ENCODE peak calls at places on chromosomes 6 and 20, in ten cellular contexts. Y is breast epithelium, E is HCT116, B is foreskin fibroblast, S is OCI-LY7, Q is mucosa of descending colon, P is MM.1S, R is epithelial cell of proximal tubule, D is kidney epithelial cell, F is BJ. A is an unnamed sample.

GRCh38 chr6:125781307-125781868 is 9.4 kb upstream of the NCOA7 start:
- DNase-seq in Q (no peak), B (peak), D (no peak), F (no peak), S (no peak), R (no peak), E (no peak), P (peak), Y (no peak), A (no peak)

GRCh38 chr20:16785221-16785620 is 37.1 kb downstream of the OTOR start:
- DNase-seq in E (no peak), R (peak), P (no peak), D (no peak), S (no peak), Q (no peak), B (no peak), Y (no peak), F (no peak), A (no peak)

GRCh38 chr6:85404497-85405174 is 45.2 kb upstream of the NT5E start:
- DNase-seq in F (peak), S (no peak), R (peak), B (peak), E (peak), D (peak), Q (peak), Y (no peak), P (no peak), A (peak)

GRCh38 chr6:103995571-103995970 is 864.1 kb downstream of the HACE1 start:
- DNase-seq in R (no peak), Q (no peak), Y (no peak), P (no peak), E (no peak), S (no peak), F (no peak), B (no peak), D (no peak), A (no peak)

GRCh38 chr6:4460595-4461475 is 315.4 kb upstream of the CDYL start:
- DNase-seq in R (no peak), D (no peak), B (peak), Q (peak), E (no peak), F (no peak), Y (peak), P (no peak), S (no peak), A (peak)

GRCh38 chr20:4875578-4876067 is 125.7 kb downstream of the SLC23A2 start:
- DNase-seq in F (no peak), P (no peak), B (no peak), Q (no peak), D (peak), S (peak), Y (no peak), R (peak), E (no peak), A (no peak)

GRCh38 chr20:45254867-45255266 is 503 bp upstream of the SLPI start:
- DNase-seq in E (no peak), P (peak), R (peak), F (no peak), Q (no peak), S (no peak), B (peak), Y (no peak), D (peak), A (no peak)

GRCh38 chr6:66638099-66638498 is 931.1 kb upstream of the EYS start:
- DNase-seq in B (no peak), Q (no peak), F (no peak), Y (no peak), E (no peak), P (no peak), S (no peak), R (no peak), D (no peak), A (no peak)

GRCh38 chr6:125077453-125077852 is 76.1 kb upstream of the TPD52L1 start:
- DNase-seq in B (no peak), P (no peak), R (no peak), S (no peak), Q (no peak), F (no peak), E (no peak), Y (no peak), D (no peak), A (no peak)

GRCh38 chr6:162625846-162626540 is 101.6 kb downstream of the PRKN start:
- DNase-seq in D (no peak), Q (no peak), P (no peak), F (no peak), Y (no peak), R (no peak), B (no peak), S (no peak), E (no peak), A (no peak)

GRCh38 chr6:42563697-42564495 is at the start of gene UBR2:
- DNase-seq in B (peak), D (peak), R (peak), Q (peak), S (peak), E (peak), F (peak), P (peak), Y (peak), A (peak)

GRCh38 chr6:119308048-119308570 is 41.5 kb downstream of the MAN1A1 start:
- DNase-seq in Q (no peak), P (no peak), Y (no peak), F (peak), R (peak), S (no peak), E (peak), B (peak), D (peak), A (peak)

GRCh38 chr20:9202440-9203080 is 133.7 kb downstream of the PLCB4 start:
- DNase-seq in Q (no peak), P (no peak), D (no peak), E (no peak), F (no peak), Y (no peak), S (no peak), B (no peak), R (peak), A (no peak)

GRCh38 chr6:107809966-107810365 is 14.1 kb downstream of the SCML4 start:
- DNase-seq in P (no peak), E (no peak), D (no peak), Q (no peak), B (no peak), S (no peak), Y (no peak), F (no peak), R (no peak), A (no peak)

GRCh38 chr6:70375882-70376281 is 37.4 kb upstream of the FAM135A start:
- DNase-seq in D (no peak), B (no peak), Q (no peak), F (no peak), P (no peak), S (peak), Y (no peak), R (no peak), E (peak), A (no peak)

GRCh38 chr6:79821859-79822258 is 125.5 kb downstream of the ELOVL4 start:
- DNase-seq in R (no peak), Y (no peak), Q (no peak), D (no peak), P (no peak), F (no peak), B (no peak), S (no peak), E (no peak), A (no peak)

GRCh38 chr6:167973092-167973880 is 24.2 kb upstream of the KIF25 start:
- DNase-seq in D (no peak), B (no peak), E (no peak), R (no peak), Y (no peak), F (no peak), S (no peak), P (no peak), Q (no peak), A (no peak)

GRCh38 chr6:154086510-154086909 is 47.5 kb downstream of the OPRM1 start:
- DNase-seq in D (peak), S (no peak), P (no peak), F (no peak), B (no peak), E (no peak), Q (no peak), R (no peak), Y (no peak), A (no peak)

GRCh38 chr20:19265646-19266374 is 53.4 kb downstream of the SLC24A3 start:
- DNase-seq in F (no peak), B (no peak), P (no peak), R (no peak), Y (no peak), D (no peak), S (peak), E (no peak), Q (no peak), A (no peak)

GRCh38 chr6:2976571-2977085 is 5.3 kb upstream of the SERPINB6 start:
- DNase-seq in B (peak), D (no peak), R (no peak), S (no peak), F (peak), Y (peak), P (no peak), E (no peak), Q (no peak), A (no peak)

GRCh38 chr20:19531446-19531845 is 226.6 kb upstream of the RIN2 start:
- DNase-seq in D (no peak), S (no peak), R (peak), B (no peak), Y (no peak), Q (no peak), F (no peak), P (no peak), E (no peak), A (no peak)

GRCh38 chr20:32762754-32763201 is 593 bp downstream of the DNMT3B start:
- DNase-seq in B (no peak), D (no peak), S (peak), R (no peak), F (no peak), P (peak), Q (no peak), Y (no peak), E (no peak), A (no peak)

GRCh38 chr6:56370127-56370540 is 122.8 kb upstream of the COL21A1 start:
- DNase-seq in P (no peak), E (peak), S (no peak), R (no peak), F (no peak), Q (peak), D (no peak), B (peak), Y (peak), A (peak)

GRCh38 chr6:134447883-134448387 is 130.0 kb upstream of the SGK1 start:
- DNase-seq in S (no peak), D (no peak), F (peak), Y (no peak), E (no peak), P (no peak), B (peak), R (no peak), Q (no peak), A (peak)

GRCh38 chr6:73516712-73517489 is 3.9 kb downstream of the EEF1A1 start:
- DNase-seq in P (no peak), E (no peak), F (no peak), R (no peak), B (no peak), Q (no peak), D (no peak), S (peak), Y (no peak), A (no peak)

GRCh38 chr20:58751956-58752355 is 59.4 kb downstream of the NPEPL1 start:
- DNase-seq in D (no peak), B (no peak), Q (no peak), E (no peak), Y (no peak), S (no peak), R (no peak), P (no peak), F (no peak), A (no peak)

GRCh38 chr20:46400828-46401477 is 5.5 kb downstream of the ELMO2 start:
- DNase-seq in Y (no peak), B (peak), E (no peak), D (no peak), P (no peak), R (no peak), Q (no peak), F (peak), S (no peak), A (peak)

GRCh38 chr6:35140991-35141720 is at the start of gene TCP11:
- DNase-seq in F (no peak), Q (peak), D (no peak), E (no peak), Y (no peak), P (no peak), B (no peak), S (no peak), R (no peak), A (no peak)

GRCh38 chr20:35192071-35192872 is 20.4 kb downstream of the PROCR start:
- DNase-seq in S (no peak), Y (no peak), E (no peak), F (no peak), R (no peak), D (no peak), B (no peak), Q (no peak), P (no peak), A (no peak)

GRCh38 chr20:3494218-3494617 is 23.4 kb downstream of the ATRN start:
- DNase-seq in P (no peak), D (no peak), Y (no peak), S (no peak), Q (no peak), B (no peak), F (no peak), R (no peak), E (no peak), A (no peak)
- TF ChIP-seq CTCF in P (no peak), D (no peak), Y (no peak), S (peak), Q (no peak), B (no peak), F (no peak), R (no peak), E (peak), A (no peak)

GRCh38 chr20:40690836-40691565 is 2.0 kb upstream of the MAFB start:
- DNase-seq in R (no peak), S (no peak), D (no peak), P (no peak), B (no peak), Q (no peak), E (no peak), Y (no peak), F (no peak), A (no peak)
- H3K4me3 ChIP-seq in R (no peak), S (no peak), D (no peak), P (no peak), B (no peak), Q (no peak), E (no peak), Y (peak), F (no peak), A (no peak)

DNA sequence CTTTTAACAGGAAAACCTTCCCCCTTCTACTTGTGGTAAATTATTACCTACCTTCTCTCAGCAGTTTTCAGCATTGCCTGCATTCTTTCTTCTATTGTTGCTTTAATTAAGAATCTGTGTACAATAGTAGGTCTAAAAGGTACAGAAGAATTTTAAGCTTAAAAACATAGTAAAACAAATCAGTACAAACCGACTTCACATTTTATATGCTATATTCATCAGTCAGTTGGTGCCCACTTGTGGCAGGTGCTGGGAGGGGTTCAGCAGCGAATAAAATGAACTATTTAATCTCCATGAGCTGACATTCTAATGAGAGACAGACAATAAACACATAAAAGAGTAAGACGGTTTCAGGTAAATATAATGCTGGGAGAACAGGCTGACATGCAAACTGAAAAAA is 73.4 kb upstream of the FBXO30 start:
- DNase-seq in B (no peak), P (no peak), D (no peak), S (peak), E (no peak), Q (peak), R (peak), Y (no peak), F (no peak), A (no peak)
- TF ChIP-seq CTCF in B (peak), P (peak), D (peak), S (peak), E (peak), Q (no peak), R (peak), Y (peak), F (peak), A (peak)

GRCh38 chr20:56348306-56348695 is 10.5 kb upstream of the FAM210B start:
- DNase-seq in F (no peak), Y (no peak), P (no peak), R (no peak), Q (no peak), S (no peak), B (no peak), E (no peak), D (no peak), A (no peak)
- H3K4me3 ChIP-seq in F (no peak), Y (no peak), P (no peak), R (no peak), Q (no peak), S (no peak), B (no peak), E (no peak), D (no peak), A (no peak)